ENCODE peak calls at places on chromosome 3, in five cellular contexts. T, N, Z, L and X are unnamed samples.

GRCh38 chr3:78912687-78913086 is 855.1 kb downstream of the ROBO1 start:
- DNase-seq in T (no peak), N (no peak), Z (no peak), L (no peak), X (no peak)

GRCh38 chr3:112092439-112093179 is 6.4 kb downstream of the C3orf52 start:
- DNase-seq in T (no peak), N (no peak), Z (no peak), L (no peak), X (no peak)

GRCh38 chr3:13261908-13262307 is 158.2 kb downstream of the NUP210 start:
- DNase-seq in T (no peak), N (no peak), Z (no peak), L (no peak), X (no peak)

GRCh38 chr3:143648708-143649107 is 199.6 kb downstream of the SLC9A9 start:
- DNase-seq in T (no peak), N (no peak), Z (no peak), L (peak), X (peak)

GRCh38 chr3:53318522-53318921 is 28.8 kb downstream of the DCP1A start:
- DNase-seq in T (no peak), N (no peak), Z (no peak), L (no peak), X (no peak)

GRCh38 chr3:151214459-151214858 is 11.4 kb upstream of the GPR171 start:
- DNase-seq in T (no peak), N (no peak), Z (no peak), L (no peak), X (no peak)

GRCh38 chr3:36434682-36435426 is 54.5 kb downstream of the STAC start:
- DNase-seq in T (no peak), N (no peak), Z (no peak), L (no peak), X (no peak)

GRCh38 chr3:192063570-192063969 is 602.6 kb downstream of the PYDC2 start:
- DNase-seq in T (peak), N (no peak), Z (no peak), L (no peak), X (no peak)

GRCh38 chr3:48625600-48625999 is 4.0 kb upstream of the TMEM89 start:
- DNase-seq in T (no peak), N (no peak), Z (no peak), L (no peak), X (no peak)

GRCh38 chr3:183819831-183820230 is 5.5 kb downstream of the MAP6D1 start:
- DNase-seq in T (no peak), N (no peak), Z (no peak), L (no peak), X (no peak)

GRCh38 chr3:27105904-27106303 is 263.3 kb downstream of the NEK10 start:
- DNase-seq in T (no peak), N (peak), Z (no peak), L (no peak), X (no peak)

GRCh38 chr3:190566043-190566933 is 52.4 kb downstream of the IL1RAP start:
- DNase-seq in T (no peak), N (peak), Z (peak), L (no peak), X (peak)

GRCh38 chr3:129938140-129938930 is 36.2 kb upstream of the TRH start:
- DNase-seq in T (no peak), N (no peak), Z (no peak), L (no peak), X (no peak)

GRCh38 chr3:12578742-12579141 is 21.9 kb downstream of the MKRN2 start:
- DNase-seq in T (no peak), N (no peak), Z (no peak), L (no peak), X (no peak)

GRCh38 chr3:175580318-175580717 is 721.2 kb downstream of the NAALADL2 start:
- DNase-seq in T (no peak), N (no peak), Z (no peak), L (no peak), X (no peak)

GRCh38 chr3:44685128-44685800 is 27.2 kb upstream of the ZNF502 start:
- DNase-seq in T (peak), N (no peak), Z (no peak), L (peak), X (no peak)

GRCh38 chr3:105436687-105437086 is 70.0 kb downstream of the ALCAM start:
- DNase-seq in T (no peak), N (no peak), Z (peak), L (no peak), X (no peak)

GRCh38 chr3:110575702-110576101 is 495.9 kb upstream of the NECTIN3 start:
- DNase-seq in T (no peak), N (no peak), Z (no peak), L (no peak), X (no peak)

GRCh38 chr3:32954506-32954905 is 3.1 kb downstream of the CCR4 start:
- DNase-seq in T (no peak), N (no peak), Z (no peak), L (no peak), X (no peak)

GRCh38 chr3:64150527-64151238 is 74.6 kb downstream of the PRICKLE2 start:
- DNase-seq in T (no peak), N (peak), Z (peak), L (no peak), X (no peak)

GRCh38 chr3:186352369-186352768 is 9.7 kb downstream of the DGKG start:
- DNase-seq in T (no peak), N (no peak), Z (no peak), L (no peak), X (no peak)

GRCh38 chr3:50427255-50427654 is 67.9 kb upstream of the TMEM115 start:
- DNase-seq in T (no peak), N (no peak), Z (no peak), L (no peak), X (no peak)

DNA sequence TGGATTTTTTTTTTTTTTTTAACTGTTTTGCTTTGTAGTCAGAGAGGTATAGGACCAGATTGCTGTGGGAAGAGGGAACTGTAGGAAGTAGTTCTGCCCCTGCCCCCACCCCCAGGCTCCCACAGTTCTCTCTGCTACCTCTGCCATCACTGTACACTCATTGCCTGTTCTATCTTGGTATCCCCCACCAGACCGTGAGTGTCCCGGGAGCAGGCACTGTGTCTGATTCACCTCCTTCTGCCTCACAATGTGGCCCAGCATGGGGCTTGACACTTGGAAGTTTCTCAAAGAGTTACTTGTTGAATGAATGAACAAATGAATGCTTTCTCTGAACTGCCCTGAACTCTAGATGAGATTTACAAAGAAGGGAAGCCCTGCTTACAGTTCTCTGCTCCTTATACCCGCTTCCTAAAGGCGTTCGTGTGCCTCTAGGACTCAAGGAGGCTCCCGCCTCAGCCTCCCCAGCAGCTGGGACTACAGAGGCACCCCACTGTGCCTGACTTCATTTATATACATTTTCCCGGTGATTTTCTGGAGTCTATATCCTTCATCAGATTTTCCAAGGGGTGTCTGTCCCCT is 27.1 kb upstream of the PIK3CB start:
- DNase-seq in T (no peak), N (no peak), Z (no peak), L (no peak), X (peak)
- TF ChIP-seq CEBPB in T (no peak), N (no peak), Z (no peak), L (no peak), X (no peak)

GRCh38 chr3:146131616-146132410 is 29.2 kb downstream of the PLOD2 start:
- DNase-seq in T (no peak), N (no peak), Z (peak), L (no peak), X (no peak)
- TF ChIP-seq RAD21 in T (no peak), N (no peak), Z (no peak), L (no peak), X (no peak)

DNA sequence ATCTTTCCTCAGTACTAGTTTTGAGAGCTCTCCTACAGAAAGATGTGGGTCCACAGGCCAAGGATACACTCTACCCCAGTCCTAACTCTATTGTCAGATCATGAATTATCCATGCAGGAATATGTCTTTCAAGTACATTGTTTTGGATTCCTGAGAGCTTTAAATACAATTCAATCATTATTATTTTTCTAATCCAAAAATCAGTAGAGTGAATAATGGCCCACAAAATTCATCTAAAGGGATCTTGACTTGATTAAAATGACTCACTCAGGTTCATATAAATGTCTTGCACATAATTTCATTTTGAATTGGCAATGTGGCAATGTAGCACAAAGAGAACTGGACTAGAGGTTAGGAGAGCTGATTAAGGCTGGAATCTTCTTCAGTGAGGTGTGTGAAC is 93.9 kb downstream of the ZPLD1 start:
- DNase-seq in T (no peak), N (no peak), Z (no peak), L (no peak), X (no peak)
- TF ChIP-seq REST in T (no peak), N (no peak), Z (no peak), L (no peak), X (no peak)

GRCh38 chr3:141840737-141841544 is 35.5 kb upstream of the ATP1B3 start:
- DNase-seq in T (no peak), N (no peak), Z (no peak), L (no peak), X (peak)
- TF ChIP-seq CEBPB in T (no peak), N (no peak), Z (no peak), L (no peak), X (no peak)

DNA sequence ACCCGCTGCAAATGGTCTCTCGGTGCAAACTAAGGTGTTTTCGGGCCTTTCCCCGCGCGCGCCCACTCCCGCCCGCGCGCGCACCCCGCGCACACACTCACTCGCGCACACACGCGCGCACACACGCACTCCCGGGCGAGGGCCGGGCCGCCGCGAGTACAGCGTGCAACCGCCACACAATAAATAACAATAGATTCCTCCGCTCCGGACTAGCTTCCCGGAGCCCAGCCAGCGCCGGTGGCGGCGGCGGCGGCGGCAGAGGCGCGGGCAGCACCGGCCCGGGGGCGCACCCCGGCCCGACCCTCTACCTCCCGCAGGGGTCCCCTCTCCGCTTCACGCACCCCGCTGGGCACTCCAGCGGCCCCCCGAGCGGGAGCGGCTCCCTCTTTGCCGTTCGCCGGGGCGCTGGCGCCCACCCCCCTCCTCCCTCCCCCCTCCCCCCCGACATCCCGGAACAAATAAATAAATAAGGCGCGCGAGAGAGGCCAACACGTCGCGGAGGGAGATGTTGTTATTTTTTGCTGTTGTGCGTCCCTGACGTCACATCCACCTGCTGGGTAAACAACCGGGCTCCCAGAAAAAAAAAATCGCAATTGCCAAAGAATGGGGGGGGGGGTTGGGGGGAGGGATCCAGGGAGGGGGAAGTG is at the start of gene FOXP1:
- DNase-seq in T (no peak), N (no peak), Z (peak), L (peak), X (peak)
- TF ChIP-seq RAD21 in T (no peak), N (no peak), Z (no peak), L (no peak), X (no peak)

GRCh38 chr3:35184775-35185174 is 454.6 kb upstream of the ARPP21 start:
- DNase-seq in T (no peak), N (no peak), Z (no peak), L (no peak), X (no peak)

GRCh38 chr3:35183915-35184675 is 455.2 kb upstream of the ARPP21 start:
- DNase-seq in T (no peak), N (no peak), Z (no peak), L (no peak), X (no peak)

DNA sequence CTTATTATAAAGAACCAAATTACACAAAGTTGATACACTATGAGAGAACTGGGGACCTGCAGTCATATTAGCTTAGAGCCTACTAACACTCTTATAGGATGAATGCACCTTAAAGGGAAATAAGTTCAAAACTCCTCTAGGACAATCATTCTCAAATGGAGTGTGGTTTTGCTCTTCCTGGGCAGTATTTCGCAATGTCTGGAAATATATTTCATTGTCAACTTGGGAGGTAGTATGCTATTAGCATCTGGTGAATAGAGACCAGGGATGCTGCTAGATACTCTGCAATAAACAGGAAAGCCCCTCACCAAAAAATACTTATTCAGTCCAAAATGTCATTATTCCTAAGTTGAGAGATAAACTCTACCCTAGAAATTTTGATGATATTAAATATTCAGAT is 451.4 kb upstream of the ARPP21 start:
- DNase-seq in T (no peak), N (no peak), Z (no peak), L (no peak), X (no peak)
- TF ChIP-seq REST in T (no peak), N (no peak), Z (no peak), L (no peak), X (no peak)

DNA sequence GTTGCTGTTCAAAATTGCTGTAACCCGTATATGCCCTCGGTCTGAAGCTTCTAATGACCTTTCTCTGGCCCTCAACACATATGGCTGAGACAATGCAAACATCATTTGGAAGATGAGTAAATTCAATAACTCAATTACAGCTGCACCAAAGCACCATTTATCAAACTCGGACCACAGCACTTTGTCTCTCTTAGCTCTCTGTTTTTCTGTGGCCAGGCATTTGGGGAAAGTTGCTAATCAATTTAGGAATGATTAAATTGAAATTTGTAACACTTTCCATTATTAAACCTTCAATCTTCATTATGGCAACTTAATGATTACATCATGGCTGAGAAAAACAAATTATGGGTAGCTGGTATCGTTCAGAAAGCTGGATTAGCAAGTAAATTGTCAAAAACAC is 152.3 kb downstream of the PDZRN3 start:
- DNase-seq in T (no peak), N (no peak), Z (no peak), L (no peak), X (no peak)
- TF ChIP-seq CEBPB in T (no peak), N (no peak), Z (no peak), L (no peak), X (no peak)